ENCODE peak calls at places on chromosome 22, in nine cellular contexts. W, J, U, D, C, O, K, G and B are unnamed samples.

GRCh38 chr22:26762503-26763170 is 105.2 kb downstream of the MIAT start:
- DNase-seq in W (no peak), J (no peak), U (no peak), D (no peak), C (no peak), O (no peak), K (no peak), G (no peak), B (no peak)

GRCh38 chr22:22877523-22878210 is 9.9 kb upstream of the IGLL5 start:
- DNase-seq in W (no peak), J (peak), U (peak), D (peak), C (peak), O (peak), K (no peak), G (peak), B (peak)

GRCh38 chr22:32736746-32737145 is 64.8 kb upstream of the TIMP3 start:
- DNase-seq in W (no peak), J (no peak), U (no peak), D (no peak), C (no peak), O (no peak), K (no peak), G (no peak), B (no peak)

GRCh38 chr22:27192135-27192900 is 534.9 kb downstream of the MIAT start:
- DNase-seq in W (no peak), J (no peak), U (no peak), D (no peak), C (peak), O (no peak), K (no peak), G (no peak), B (no peak)

GRCh38 chr22:23283591-23284503 is 103.5 kb downstream of the BCR start:
- DNase-seq in W (no peak), J (no peak), U (no peak), D (no peak), C (peak), O (no peak), K (no peak), G (no peak), B (no peak)

GRCh38 chr22:30879398-30879797 is 89.2 kb downstream of the MORC2 start:
- DNase-seq in W (no peak), J (no peak), U (no peak), D (no peak), C (no peak), O (no peak), K (no peak), G (no peak), B (no peak)

GRCh38 chr22:44026630-44027511 is 2.8 kb downstream of the PARVB start:
- DNase-seq in W (peak), J (peak), U (peak), D (peak), C (peak), O (no peak), K (peak), G (no peak), B (peak)

GRCh38 chr22:46057762-46058420 is 80.9 kb upstream of the WNT7B start:
- DNase-seq in W (peak), J (peak), U (no peak), D (peak), C (peak), O (peak), K (peak), G (no peak), B (peak)

GRCh38 chr22:23187871-23188700 is 7.8 kb downstream of the BCR start:
- DNase-seq in W (no peak), J (no peak), U (peak), D (no peak), C (no peak), O (no peak), K (no peak), G (no peak), B (no peak)

GRCh38 chr22:17997456-17997855 is 26.9 kb downstream of the MICAL3 start:
- DNase-seq in W (no peak), J (no peak), U (no peak), D (no peak), C (no peak), O (no peak), K (no peak), G (no peak), B (no peak)

GRCh38 chr22:50303848-50304527 is 3.5 kb downstream of the PLXNB2 start:
- DNase-seq in W (peak), J (peak), U (no peak), D (peak), C (no peak), O (peak), K (no peak), G (no peak), B (no peak)

GRCh38 chr22:23183107-23183698 is 2.9 kb downstream of the BCR start:
- DNase-seq in W (no peak), J (peak), U (peak), D (peak), C (peak), O (peak), K (no peak), G (no peak), B (no peak)

GRCh38 chr22:27490080-27490479 is 311.5 kb downstream of the MN1 start:
- DNase-seq in W (no peak), J (no peak), U (no peak), D (no peak), C (no peak), O (no peak), K (no peak), G (no peak), B (no peak)

GRCh38 chr22:44685384-44686056 is 16.5 kb upstream of the PRR5 start:
- DNase-seq in W (peak), J (no peak), U (peak), D (peak), C (no peak), O (no peak), K (no peak), G (peak), B (peak)

GRCh38 chr22:36201630-36202312 is at the start of gene APOL4:
- DNase-seq in W (peak), J (peak), U (no peak), D (peak), C (peak), O (peak), K (no peak), G (no peak), B (peak)

GRCh38 chr22:47144791-47145425 is 382.5 kb downstream of the TBC1D22A start:
- DNase-seq in W (peak), J (no peak), U (no peak), D (no peak), C (no peak), O (no peak), K (no peak), G (no peak), B (no peak)

GRCh38 chr22:36344106-36344827 is 43.5 kb downstream of the MYH9 start:
- DNase-seq in W (no peak), J (no peak), U (no peak), D (no peak), C (no peak), O (no peak), K (no peak), G (no peak), B (no peak)

GRCh38 chr22:31020334-31020733 is 51.3 kb downstream of the TUG1 start:
- DNase-seq in W (no peak), J (no peak), U (no peak), D (peak), C (no peak), O (no peak), K (no peak), G (no peak), B (no peak)

GRCh38 chr22:36267896-36268485 is 15.1 kb downstream of the APOL1 start:
- DNase-seq in W (no peak), J (no peak), U (no peak), D (no peak), C (no peak), O (no peak), K (no peak), G (no peak), B (no peak)

GRCh38 chr22:44458044-44459020 is 39.7 kb downstream of the RTL6 start:
- DNase-seq in W (no peak), J (no peak), U (no peak), D (no peak), C (no peak), O (no peak), K (no peak), G (no peak), B (no peak)

GRCh38 chr22:50034126-50035081 is 21.8 kb upstream of the IL17REL start:
- DNase-seq in W (no peak), J (no peak), U (no peak), D (no peak), C (no peak), O (peak), K (no peak), G (no peak), B (no peak)

GRCh38 chr22:46069518-46070214 is 80.7 kb upstream of the PPARA start:
- DNase-seq in W (peak), J (peak), U (peak), D (peak), C (peak), O (peak), K (no peak), G (no peak), B (no peak)

GRCh38 chr22:21865041-21865440 is 2.4 kb downstream of the MAPK1 start:
- DNase-seq in W (peak), J (peak), U (peak), D (peak), C (peak), O (no peak), K (no peak), G (no peak), B (peak)

GRCh38 chr22:21832291-21833290 is 34.9 kb downstream of the MAPK1 start:
- DNase-seq in W (no peak), J (no peak), U (peak), D (no peak), C (no peak), O (no peak), K (no peak), G (no peak), B (peak)

GRCh38 chr22:32473388-32473952 is 1.1 kb upstream of the FBXO7 start:
- DNase-seq in W (no peak), J (peak), U (peak), D (peak), C (peak), O (peak), K (peak), G (peak), B (peak)

GRCh38 chr22:44181033-44181911 is 547 bp downstream of the PARVG start:
- DNase-seq in W (no peak), J (peak), U (no peak), D (peak), C (no peak), O (no peak), K (peak), G (no peak), B (no peak)

GRCh38 chr22:44460287-44461082 is 37.5 kb downstream of the RTL6 start:
- DNase-seq in W (no peak), J (no peak), U (no peak), D (no peak), C (no peak), O (no peak), K (no peak), G (no peak), B (no peak)

GRCh38 chr22:17109113-17109865 is 11.9 kb downstream of the TMEM121B start:
- DNase-seq in W (no peak), J (no peak), U (no peak), D (no peak), C (no peak), O (no peak), K (no peak), G (no peak), B (no peak)

GRCh38 chr22:43996170-43996980 is 27.7 kb upstream of the PARVB start:
- DNase-seq in W (no peak), J (peak), U (no peak), D (peak), C (peak), O (no peak), K (peak), G (no peak), B (no peak)

DNA sequence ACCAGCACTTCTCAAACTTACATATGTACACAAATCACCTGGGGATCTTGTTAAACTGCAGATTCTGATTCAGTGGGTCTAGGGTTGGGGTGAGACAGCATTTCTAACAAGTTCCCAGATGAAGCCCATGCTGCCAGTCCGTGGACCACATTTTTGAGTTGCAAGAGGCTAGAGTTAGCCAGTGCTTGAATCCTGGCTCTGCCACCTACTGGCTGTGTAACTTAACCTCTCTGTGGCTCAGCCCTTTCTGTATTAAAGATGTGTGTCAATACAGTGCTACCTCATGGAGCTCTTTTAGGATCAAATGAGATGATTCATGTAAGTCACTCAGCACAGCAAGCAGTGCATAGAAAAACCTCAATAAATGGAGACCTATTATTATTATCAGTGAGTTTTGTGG is 90.2 kb upstream of the ISX start:
- DNase-seq in W (no peak), J (no peak), U (no peak), D (no peak), C (no peak), O (no peak), K (no peak), G (no peak), B (no peak)
- TF ChIP-seq POLR2A in W (no peak), J (no peak), U (no peak), D (no peak), C (no peak), O (no peak), K (no peak), G (no peak), B (no peak)

DNA sequence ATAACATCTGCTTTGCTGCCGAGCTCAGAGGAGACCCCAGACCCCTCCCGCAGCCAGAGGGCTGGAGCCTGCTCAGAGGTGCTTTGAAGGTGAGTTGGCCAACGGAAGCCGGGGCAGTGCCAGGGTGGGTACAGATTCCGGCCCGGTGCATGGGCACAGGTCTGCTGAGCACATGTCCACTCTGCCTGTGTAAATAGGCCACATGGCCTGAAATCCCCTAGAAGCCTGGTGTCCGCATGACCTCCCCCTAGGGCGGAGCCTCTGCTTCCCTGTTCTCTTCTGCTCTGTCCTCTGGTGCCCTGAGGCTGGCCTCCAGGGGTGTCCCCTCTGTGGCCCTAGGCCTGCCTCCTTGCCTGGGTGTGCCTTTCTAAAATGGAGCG is 19.6 kb upstream of the TXNRD2 start:
- DNase-seq in W (no peak), J (no peak), U (no peak), D (no peak), C (no peak), O (no peak), K (no peak), G (no peak), B (no peak)
- TF ChIP-seq POLR2A in W (no peak), J (no peak), U (no peak), D (no peak), C (no peak), O (no peak), K (no peak), G (no peak), B (no peak)

DNA sequence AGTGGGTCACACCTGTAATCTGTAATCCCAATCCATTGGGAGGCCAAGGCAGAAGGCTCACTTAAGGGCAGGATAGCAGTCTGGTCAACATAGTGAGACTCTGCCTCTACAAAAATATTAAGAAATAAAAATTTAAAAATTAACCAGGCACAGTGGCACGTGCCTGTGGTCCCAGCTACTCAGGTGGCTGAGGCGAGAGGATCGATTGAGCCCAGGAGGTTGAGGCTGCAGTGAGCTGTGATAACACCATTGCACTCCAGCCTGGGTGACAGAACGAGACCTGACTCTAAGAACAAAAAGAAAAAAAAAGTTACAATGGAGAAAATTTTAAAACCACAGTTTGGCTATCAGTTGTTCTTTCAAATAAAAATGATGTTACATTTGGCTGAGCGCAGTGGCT is 13.4 kb upstream of the SYNGR1 start:
- DNase-seq in W (no peak), J (no peak), U (no peak), D (no peak), C (no peak), O (no peak), K (no peak), G (no peak), B (no peak)
- TF ChIP-seq POLR2A in W (no peak), J (no peak), U (no peak), D (no peak), C (no peak), O (no peak), K (no peak), G (no peak), B (no peak)

GRCh38 chr22:37566903-37567798 is 6.9 kb downstream of the CDC42EP1 start:
- DNase-seq in W (no peak), J (peak), U (peak), D (peak), C (peak), O (peak), K (peak), G (peak), B (peak)
- TF ChIP-seq POLR2A in W (no peak), J (no peak), U (peak), D (no peak), C (no peak), O (no peak), K (no peak), G (no peak), B (no peak)

GRCh38 chr22:40273319-40273718 is 73.0 kb upstream of the ADSL start:
- DNase-seq in W (no peak), J (no peak), U (no peak), D (no peak), C (no peak), O (no peak), K (no peak), G (no peak), B (no peak)
- TF ChIP-seq POLR2A in W (no peak), J (no peak), U (no peak), D (no peak), C (no peak), O (no peak), K (no peak), G (no peak), B (no peak)

DNA sequence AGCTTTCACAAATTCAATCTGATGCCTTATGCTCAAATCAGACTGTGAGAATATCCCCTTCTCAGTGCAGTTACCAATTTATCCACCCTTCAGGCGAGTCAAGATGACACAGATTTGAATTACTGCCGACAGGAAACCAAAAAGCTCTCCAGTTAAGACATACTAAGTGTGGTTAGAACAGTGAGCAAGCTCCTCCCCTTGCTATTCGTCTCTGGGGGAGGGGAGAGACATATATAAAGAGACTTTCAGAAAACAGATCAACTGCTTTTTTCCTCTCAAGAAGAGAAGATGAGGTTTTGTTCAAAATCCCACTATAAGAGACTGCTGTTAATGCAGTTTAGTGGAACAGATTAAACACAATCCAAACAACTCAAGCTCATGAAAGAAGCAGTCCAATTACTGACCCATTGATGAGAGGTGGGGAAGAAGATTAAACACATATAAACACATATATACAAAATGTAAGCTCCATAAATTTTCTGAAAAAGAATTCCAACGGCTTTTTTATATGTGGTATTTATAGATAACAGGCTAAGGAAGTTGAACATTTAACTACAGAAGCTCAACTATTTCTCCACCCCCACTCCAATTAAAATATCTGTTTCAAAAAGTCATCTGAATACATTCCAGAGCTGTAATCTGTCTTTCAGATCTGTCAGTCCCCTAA is 102.7 kb downstream of the MRTFA start:
- DNase-seq in W (no peak), J (no peak), U (peak), D (no peak), C (peak), O (no peak), K (peak), G (peak), B (peak)
- TF ChIP-seq POLR2A in W (no peak), J (no peak), U (no peak), D (no peak), C (no peak), O (no peak), K (peak), G (no peak), B (no peak)

DNA sequence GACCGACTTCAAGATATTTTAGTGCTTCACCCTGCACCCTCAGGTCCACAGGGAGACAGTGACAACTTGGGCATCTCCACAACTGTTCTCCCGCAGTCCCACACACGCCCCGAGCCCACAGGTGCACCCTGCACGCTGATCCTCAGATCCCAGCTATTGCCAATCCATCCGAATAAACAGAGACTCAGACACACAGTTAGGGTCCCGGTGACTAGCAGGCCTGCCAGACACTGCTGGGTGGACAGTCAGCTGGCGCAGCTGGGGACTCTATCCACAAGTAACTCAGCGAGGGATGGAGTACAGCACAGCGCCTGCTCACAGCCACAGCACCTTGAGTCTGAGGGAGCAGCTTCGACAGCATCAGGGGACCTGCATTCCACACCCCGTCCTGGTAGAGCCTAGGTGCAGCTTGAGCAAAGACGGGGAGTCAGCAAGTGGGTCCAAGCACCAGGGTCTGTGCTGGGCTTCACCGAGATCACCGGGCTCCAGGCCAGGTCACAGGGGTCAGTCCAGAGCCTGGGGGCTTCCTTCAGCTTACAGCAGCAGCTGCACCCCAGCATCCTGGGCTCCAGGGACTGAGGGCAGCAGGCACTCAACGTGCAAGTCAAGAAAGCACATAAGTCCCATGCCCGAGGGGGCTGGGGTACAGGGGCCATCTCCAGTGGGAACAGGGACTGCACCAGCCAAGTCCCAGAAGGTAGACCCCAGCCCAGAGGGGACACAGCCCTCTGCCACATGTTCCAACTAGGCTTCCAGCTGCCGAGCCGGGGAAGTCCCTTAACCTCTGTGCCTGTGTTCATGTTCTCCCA is 7.6 kb downstream of the RPL3 start:
- DNase-seq in W (no peak), J (no peak), U (no peak), D (no peak), C (no peak), O (no peak), K (no peak), G (no peak), B (no peak)
- TF ChIP-seq POLR2A in W (no peak), J (no peak), U (peak), D (no peak), C (no peak), O (no peak), K (peak), G (no peak), B (peak)